ENCODE peak calls at places on chromosomes 4 and X, in six cellular contexts. N is CD4-positive, alpha-beta memory T cell; X is CD8-positive, alpha-beta memory T cell; D is A549; V is thyroid gland; U is upper lobe of right lung. Y is an unnamed sample. For H3K4me1, the result is how much of the 10 kb centered on the place peaks cover.

GRCh38 chr4:20432098-20432497 is 180.4 kb downstream of the SLIT2 start:
- DNase-seq in V (no peak), N (no peak), U (no peak), X (no peak), D (no peak), Y (no peak)

GRCh38 chr4:73944061-73944875 is 37.6 kb downstream of the PF4 start:
- DNase-seq in D (no peak), U (peak), X (no peak), N (no peak), V (peak), Y (peak)

GRCh38 chr4:140718240-140718639 is 37.9 kb downstream of the TBC1D9 start:
- DNase-seq in N (no peak), X (no peak), D (no peak), U (no peak), V (no peak), Y (no peak)

GRCh38 chr4:85708468-85708867 is 233.5 kb downstream of the ARHGAP24 start:
- DNase-seq in V (no peak), D (no peak), X (no peak), N (no peak), U (no peak), Y (no peak)

GRCh38 chr4:25654971-25655963 is at the start of gene SLC34A2:
- DNase-seq in V (peak), U (peak), N (no peak), X (no peak), D (no peak), Y (peak)

GRCh38 chr4:125085-125820 is 952 bp downstream of the ZNF718 start:
- DNase-seq in X (no peak), N (no peak), D (peak), U (peak), V (peak), Y (peak)

GRCh38 chr4:55318541-55319129 is 27.4 kb upstream of the SRD5A3 start:
- DNase-seq in D (no peak), U (no peak), V (no peak), N (no peak), X (no peak), Y (no peak)

GRCh38 chrX:74434336-74434735 is 13.0 kb downstream of the SLC16A2 start:
- DNase-seq in V (no peak), U (no peak), N (no peak), D (no peak), X (no peak), Y (no peak)

GRCh38 chr4:87805971-87806370 is 6.6 kb downstream of the IBSP start:
- DNase-seq in D (no peak), N (no peak), X (no peak), U (no peak), V (no peak), Y (no peak)

GRCh38 chr4:37447886-37448285 is 203.3 kb downstream of the NWD2 start:
- DNase-seq in X (no peak), U (no peak), N (no peak), V (no peak), D (no peak), Y (no peak)

GRCh38 chrX:94977562-94977961 is 1303.6 kb downstream of the FAM133A start:
- DNase-seq in D (no peak), U (no peak), X (no peak), N (no peak), V (peak), Y (no peak)

GRCh38 chr4:118035309-118035708 is 1.0 kb downstream of the NDST3 start:
- DNase-seq in U (no peak), X (no peak), V (no peak), D (no peak), N (no peak), Y (no peak)

GRCh38 chr4:52837716-52838558 is 24.2 kb upstream of the RASL11B start:
- DNase-seq in U (no peak), X (no peak), N (no peak), V (no peak), D (no peak), Y (no peak)

GRCh38 chr4:67875011-67875410 is 8.8 kb downstream of the TMPRSS11D start:
- DNase-seq in V (no peak), N (no peak), U (no peak), D (no peak), X (no peak), Y (no peak)

GRCh38 chr4:120853101-120853940 is 69.2 kb downstream of the PRDM5 start:
- DNase-seq in U (no peak), V (no peak), N (no peak), D (no peak), X (no peak), Y (no peak)

GRCh38 chr4:13988347-13989265 is 361.1 kb upstream of the BOD1L1 start:
- DNase-seq in D (peak), V (peak), U (no peak), X (no peak), N (no peak), Y (no peak)

GRCh38 chr4:13992041-13992440 is 364.5 kb upstream of the BOD1L1 start:
- DNase-seq in U (no peak), N (no peak), X (no peak), V (no peak), D (no peak), Y (no peak)

GRCh38 chr4:13992975-13993495 is 365.5 kb upstream of the BOD1L1 start:
- DNase-seq in N (no peak), D (no peak), V (no peak), U (no peak), X (no peak), Y (no peak)

GRCh38 chr4:13989496-13989895 is 362.0 kb upstream of the BOD1L1 start:
- DNase-seq in U (no peak), V (no peak), X (no peak), D (peak), N (no peak), Y (no peak)

GRCh38 chr4:13990596-13991589 is 363.4 kb upstream of the BOD1L1 start:
- DNase-seq in N (no peak), X (no peak), D (peak), U (no peak), V (no peak), Y (no peak)
- H3K27ac ChIP-seq in N (no peak), X (no peak), D (peak), U (no peak), V (no peak), Y (no peak)

GRCh38 chr4:143356493-143356892 is 19.8 kb downstream of the GAB1 start:
- DNase-seq in D (no peak), V (no peak), N (no peak), U (no peak), X (no peak), Y (no peak)

GRCh38 chr4:143353797-143354196 is 17.1 kb downstream of the GAB1 start:
- DNase-seq in X (no peak), U (no peak), V (no peak), N (no peak), D (no peak), Y (no peak)

GRCh38 chr4:143354990-143355389 is 18.3 kb downstream of the GAB1 start:
- DNase-seq in V (no peak), N (no peak), U (no peak), D (no peak), X (no peak), Y (no peak)

GRCh38 chr4:143357161-143357845 is 20.6 kb downstream of the GAB1 start:
- DNase-seq in X (no peak), N (peak), D (no peak), V (no peak), U (no peak), Y (no peak)

DNA sequence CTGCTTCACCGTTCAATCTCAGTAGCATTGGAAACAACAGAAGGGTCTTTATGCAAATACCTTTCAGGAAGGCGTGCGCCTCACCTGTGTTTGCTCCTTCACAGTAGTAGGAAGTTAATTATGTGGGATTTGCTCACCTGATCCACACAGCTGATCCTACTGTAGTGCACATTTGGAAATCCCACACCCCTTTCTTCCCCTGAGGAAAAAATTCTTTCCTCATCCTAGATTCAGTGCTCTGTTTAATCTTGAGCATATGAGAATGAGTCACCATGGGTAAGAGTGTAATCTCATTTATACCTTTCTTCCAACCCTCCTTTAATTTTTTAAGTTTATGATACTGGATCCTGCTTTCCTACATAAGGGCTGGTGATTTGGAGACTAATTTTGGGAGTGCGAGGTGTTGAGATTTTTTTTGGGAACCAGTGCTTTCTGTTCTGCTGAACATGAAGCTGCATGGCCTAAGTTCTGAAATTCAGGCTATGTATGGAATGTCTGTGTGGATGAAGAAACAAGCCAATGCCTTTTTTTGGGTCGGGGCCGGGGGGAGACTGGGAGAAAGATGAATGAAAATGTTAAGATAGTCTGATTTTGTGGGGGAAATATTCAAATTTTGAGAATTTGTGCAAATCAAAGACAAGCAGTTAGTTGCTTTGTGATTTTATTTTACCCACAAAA is 19.0 kb downstream of the GAB1 start:
- DNase-seq in D (no peak), N (no peak), V (no peak), U (no peak), X (no peak), Y (no peak)
- H3K4me1 ChIP-seq in D (under half), N (under half), V (under half), U (half or more), X (under half), Y (half or more)

DNA sequence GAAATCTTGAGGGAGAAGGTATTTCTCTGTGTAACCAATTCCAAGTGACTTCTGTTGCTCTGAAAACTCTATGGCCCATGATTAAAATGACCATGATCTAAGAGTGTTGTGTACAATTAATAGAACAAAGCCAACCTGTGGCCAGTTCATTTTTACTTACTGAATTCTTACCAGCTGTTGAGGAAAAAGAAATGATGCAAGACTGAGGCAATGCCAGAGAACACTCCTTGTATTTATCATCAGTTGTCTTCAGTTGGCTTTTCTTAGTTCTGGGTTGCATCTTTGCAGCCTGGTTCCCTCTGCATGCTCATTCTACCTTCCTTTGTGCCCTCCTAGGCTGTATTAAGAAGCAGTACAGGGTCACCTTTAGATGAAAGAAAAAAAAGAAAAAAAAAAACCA is 298.6 kb downstream of the ARHGAP10 start:
- DNase-seq in D (no peak), V (no peak), X (no peak), N (no peak), U (no peak), Y (no peak)
- H3K27ac ChIP-seq in D (no peak), V (no peak), X (no peak), N (no peak), U (no peak), Y (no peak)

GRCh38 chr4:57073559-57073958 is 36.6 kb downstream of the IGFBP7 start:
- DNase-seq in U (no peak), X (no peak), D (no peak), N (no peak), V (no peak), Y (no peak)

GRCh38 chr4:57077550-57078311 is 32.5 kb downstream of the IGFBP7 start:
- DNase-seq in V (no peak), U (no peak), X (no peak), N (no peak), D (peak), Y (no peak)

GRCh38 chr4:57076646-57077045 is 33.5 kb downstream of the IGFBP7 start:
- DNase-seq in U (no peak), V (no peak), X (no peak), N (no peak), D (no peak), Y (no peak)

GRCh38 chr4:57074753-57075152 is 35.4 kb downstream of the IGFBP7 start:
- DNase-seq in V (no peak), U (no peak), N (no peak), D (peak), X (no peak), Y (no peak)

GRCh38 chr4:57075353-57075752 is 34.8 kb downstream of the IGFBP7 start:
- DNase-seq in V (no peak), X (no peak), U (no peak), D (no peak), N (no peak), Y (no peak)
- H3K4me1 ChIP-seq in V (under half), X (under half), U (under half), D (half or more), N (under half), Y (under half)

GRCh38 chrX:56233682-56234081 is 1.5 kb downstream of the KLF8 start:
- DNase-seq in V (peak), N (peak), D (peak), U (peak), X (no peak), Y (peak)

GRCh38 chrX:56228914-56229313 is 3.2 kb upstream of the KLF8 start:
- DNase-seq in U (no peak), V (no peak), N (no peak), D (no peak), X (no peak), Y (no peak)

GRCh38 chrX:56232221-56233082 is at the start of gene KLF8:
- DNase-seq in U (peak), D (no peak), V (peak), N (peak), X (no peak), Y (peak)

GRCh38 chrX:56233100-56233499 is 944 bp downstream of the KLF8 start:
- DNase-seq in U (peak), N (no peak), X (no peak), V (peak), D (no peak), Y (no peak)

DNA sequence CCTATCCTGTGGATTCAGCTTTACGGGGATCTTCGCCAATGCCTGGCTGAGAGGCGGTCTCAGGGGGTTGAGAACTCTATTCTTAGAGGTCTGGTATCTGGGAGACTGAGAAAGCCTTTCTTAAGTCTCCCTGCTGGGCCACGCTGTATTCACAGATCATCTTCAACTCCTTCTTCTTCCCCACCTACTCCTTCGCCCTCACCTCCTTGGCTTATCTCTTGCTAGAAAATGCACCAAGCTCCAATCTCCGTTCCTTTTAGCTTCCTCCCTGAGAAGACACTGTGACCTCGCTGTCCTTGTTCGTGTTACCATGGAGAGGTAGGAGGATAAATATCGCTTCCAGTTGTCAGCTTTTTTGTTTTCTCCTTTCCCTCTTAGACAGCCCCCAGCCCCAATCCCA is 450 bp upstream of the KLF8 start:
- DNase-seq in U (no peak), D (no peak), X (no peak), V (no peak), N (no peak), Y (no peak)
- H3K27ac ChIP-seq in U (no peak), D (no peak), X (no peak), V (no peak), N (no peak), Y (no peak)